ENCODE peak calls at places on chromosomes 11 and 22, in six cellular contexts. One of them, this sample, is unnamed.
A peak's percentile ranks its signal among the peaks of the same experiment; 100 is the strongest.

GRCh38 chr11:14308114-14308896 is 50.7 kb downstream of the RRAS2 start:
- DNase-seq in adrenal gland: no peak
- DNase-seq in kidney epithelial cell: no peak
- DNase-seq in fibroblast of mammary gland: peak; percentile 60
- DNase-seq in left lung: no peak
- DNase-seq in heart right ventricle: no peak
- DNase-seq in this sample: peak; percentile 20

GRCh38 chr22:41661713-41662112 is 27.0 kb downstream of the SNU13 start:
- DNase-seq in adrenal gland: no peak
- DNase-seq in kidney epithelial cell: no peak
- DNase-seq in fibroblast of mammary gland: no peak
- DNase-seq in left lung: no peak
- DNase-seq in heart right ventricle: no peak
- DNase-seq in this sample: no peak

GRCh38 chr22:25403752-25404471 is 160.6 kb upstream of the GRK3 start:
- DNase-seq in adrenal gland: no peak
- DNase-seq in kidney epithelial cell: no peak
- DNase-seq in fibroblast of mammary gland: peak; percentile 77
- DNase-seq in left lung: no peak
- DNase-seq in heart right ventricle: no peak
- DNase-seq in this sample: no peak

GRCh38 chr22:30245985-30246901 is at the start of gene LIF:
- DNase-seq in adrenal gland: no peak
- DNase-seq in kidney epithelial cell: no peak
- DNase-seq in fibroblast of mammary gland: peak; percentile 56
- DNase-seq in left lung: no peak
- DNase-seq in heart right ventricle: no peak
- DNase-seq in this sample: no peak

GRCh38 chr11:82682003-82682751 is 51.5 kb downstream of the FAM181B start:
- DNase-seq in adrenal gland: no peak
- DNase-seq in kidney epithelial cell: peak; percentile 18
- DNase-seq in fibroblast of mammary gland: peak; percentile 75
- DNase-seq in left lung: no peak
- DNase-seq in heart right ventricle: no peak
- DNase-seq in this sample: peak; percentile 52

GRCh38 chr11:36033936-36034335 is 90.1 kb downstream of the LDLRAD3 start:
- DNase-seq in adrenal gland: no peak
- DNase-seq in kidney epithelial cell: no peak
- DNase-seq in fibroblast of mammary gland: no peak
- DNase-seq in left lung: no peak
- DNase-seq in heart right ventricle: no peak
- DNase-seq in this sample: no peak

GRCh38 chr11:80096736-80097135 is 655.9 kb upstream of the TENM4 start:
- DNase-seq in adrenal gland: no peak
- DNase-seq in kidney epithelial cell: peak; percentile 92
- DNase-seq in fibroblast of mammary gland: peak; percentile 72
- DNase-seq in left lung: no peak
- DNase-seq in heart right ventricle: no peak
- DNase-seq in this sample: peak; percentile 53

GRCh38 chr22:20235453-20235991 is 32.6 kb downstream of the RTN4R start:
- DNase-seq in adrenal gland: no peak
- DNase-seq in kidney epithelial cell: no peak
- DNase-seq in fibroblast of mammary gland: no peak
- DNase-seq in left lung: no peak
- DNase-seq in heart right ventricle: no peak
- DNase-seq in this sample: no peak

GRCh38 chr11:73889019-73889418 is 12.2 kb downstream of the PAAF1 start:
- DNase-seq in adrenal gland: no peak
- DNase-seq in kidney epithelial cell: no peak
- DNase-seq in fibroblast of mammary gland: peak; percentile 71
- DNase-seq in left lung: no peak
- DNase-seq in heart right ventricle: no peak
- DNase-seq in this sample: no peak

GRCh38 chr11:124832571-124832970 is 32.4 kb upstream of the MSANTD2 start:
- DNase-seq in adrenal gland: no peak
- DNase-seq in kidney epithelial cell: peak; percentile 65
- DNase-seq in fibroblast of mammary gland: no peak
- DNase-seq in left lung: no peak
- DNase-seq in heart right ventricle: no peak
- DNase-seq in this sample: no peak

GRCh38 chr11:46293616-46294015 is 16.2 kb downstream of the CREB3L1 start:
- DNase-seq in adrenal gland: no peak
- DNase-seq in kidney epithelial cell: no peak
- DNase-seq in fibroblast of mammary gland: peak; percentile 98
- DNase-seq in left lung: no peak
- DNase-seq in heart right ventricle: no peak
- DNase-seq in this sample: peak; percentile 85

GRCh38 chr11:133705873-133706272 is 139.4 kb downstream of the SPATA19 start:
- DNase-seq in adrenal gland: no peak
- DNase-seq in kidney epithelial cell: no peak
- DNase-seq in fibroblast of mammary gland: no peak
- DNase-seq in left lung: no peak
- DNase-seq in heart right ventricle: no peak
- DNase-seq in this sample: no peak

GRCh38 chr11:134124660-134125451 is 56.0 kb downstream of the JAM3 start:
- DNase-seq in adrenal gland: peak; percentile 60
- DNase-seq in kidney epithelial cell: no peak
- DNase-seq in fibroblast of mammary gland: peak; percentile 66
- DNase-seq in left lung: peak; percentile 34
- DNase-seq in heart right ventricle: peak; percentile 71
- DNase-seq in this sample: no peak

GRCh38 chr22:17158568-17159503 is at the start of gene HDHD5:
- DNase-seq in adrenal gland: peak; percentile 92
- DNase-seq in kidney epithelial cell: peak; percentile 61
- DNase-seq in fibroblast of mammary gland: peak; percentile 75
- DNase-seq in left lung: peak; percentile 92
- DNase-seq in heart right ventricle: peak; percentile 92
- DNase-seq in this sample: no peak

GRCh38 chr11:64419818-64420485 is 61.0 kb downstream of the RPS6KA4 start:
- DNase-seq in adrenal gland: no peak
- DNase-seq in kidney epithelial cell: no peak
- DNase-seq in fibroblast of mammary gland: peak; percentile 88
- DNase-seq in left lung: no peak
- DNase-seq in heart right ventricle: no peak
- DNase-seq in this sample: no peak

GRCh38 chr22:41563051-41563711 is 2.4 kb downstream of the CSDC2 start:
- DNase-seq in adrenal gland: peak; percentile 69
- DNase-seq in kidney epithelial cell: peak; percentile 68
- DNase-seq in fibroblast of mammary gland: peak; percentile 83
- DNase-seq in left lung: no peak
- DNase-seq in heart right ventricle: no peak
- DNase-seq in this sample: peak; percentile 81

GRCh38 chr11:62273789-62274275 is 3.9 kb downstream of the SCGB2A2 start:
- DNase-seq in adrenal gland: no peak
- DNase-seq in kidney epithelial cell: no peak
- DNase-seq in fibroblast of mammary gland: no peak
- DNase-seq in left lung: no peak
- DNase-seq in heart right ventricle: no peak
- DNase-seq in this sample: no peak

GRCh38 chr11:59204736-59205135 is 8.0 kb downstream of the MPEG1 start:
- DNase-seq in adrenal gland: no peak
- DNase-seq in kidney epithelial cell: no peak
- DNase-seq in fibroblast of mammary gland: no peak
- DNase-seq in left lung: no peak
- DNase-seq in heart right ventricle: no peak
- DNase-seq in this sample: no peak

GRCh38 chr11:3642071-3642951 is 519 bp upstream of the ART5 start:
- DNase-seq in adrenal gland: peak; percentile 77
- DNase-seq in kidney epithelial cell: peak; percentile 38
- DNase-seq in fibroblast of mammary gland: peak; percentile 60
- DNase-seq in left lung: peak; percentile 82
- DNase-seq in heart right ventricle: peak; percentile 86
- DNase-seq in this sample: peak; percentile 12

GRCh38 chr11:93573184-93573583 is 30.0 kb upstream of the SMCO4 start:
- DNase-seq in adrenal gland: no peak
- DNase-seq in kidney epithelial cell: no peak
- DNase-seq in fibroblast of mammary gland: peak; percentile 5
- DNase-seq in left lung: no peak
- DNase-seq in heart right ventricle: no peak
- DNase-seq in this sample: no peak

GRCh38 chr11:975824-976223 is 50.2 kb downstream of the AP2A2 start:
- DNase-seq in adrenal gland: no peak
- DNase-seq in kidney epithelial cell: no peak
- DNase-seq in fibroblast of mammary gland: peak; percentile 39
- DNase-seq in left lung: no peak
- DNase-seq in heart right ventricle: no peak
- DNase-seq in this sample: no peak

GRCh38 chr22:43079742-43080141 is 9.4 kb downstream of the TTLL1 start:
- DNase-seq in adrenal gland: no peak
- DNase-seq in kidney epithelial cell: no peak
- DNase-seq in fibroblast of mammary gland: no peak
- DNase-seq in left lung: no peak
- DNase-seq in heart right ventricle: no peak
- DNase-seq in this sample: no peak

GRCh38 chr11:1752907-1753425 is 2.6 kb upstream of the IFITM10 start:
- DNase-seq in adrenal gland: no peak
- DNase-seq in kidney epithelial cell: no peak
- DNase-seq in fibroblast of mammary gland: no peak
- DNase-seq in left lung: peak; percentile 31
- DNase-seq in heart right ventricle: no peak
- DNase-seq in this sample: no peak

GRCh38 chr11:67572747-67573419 is 10.7 kb upstream of the GSTP1 start:
- DNase-seq in adrenal gland: peak; percentile 54
- DNase-seq in kidney epithelial cell: no peak
- DNase-seq in fibroblast of mammary gland: peak; percentile 50
- DNase-seq in left lung: peak; percentile 67
- DNase-seq in heart right ventricle: peak; percentile 34
- DNase-seq in this sample: no peak

DNA sequence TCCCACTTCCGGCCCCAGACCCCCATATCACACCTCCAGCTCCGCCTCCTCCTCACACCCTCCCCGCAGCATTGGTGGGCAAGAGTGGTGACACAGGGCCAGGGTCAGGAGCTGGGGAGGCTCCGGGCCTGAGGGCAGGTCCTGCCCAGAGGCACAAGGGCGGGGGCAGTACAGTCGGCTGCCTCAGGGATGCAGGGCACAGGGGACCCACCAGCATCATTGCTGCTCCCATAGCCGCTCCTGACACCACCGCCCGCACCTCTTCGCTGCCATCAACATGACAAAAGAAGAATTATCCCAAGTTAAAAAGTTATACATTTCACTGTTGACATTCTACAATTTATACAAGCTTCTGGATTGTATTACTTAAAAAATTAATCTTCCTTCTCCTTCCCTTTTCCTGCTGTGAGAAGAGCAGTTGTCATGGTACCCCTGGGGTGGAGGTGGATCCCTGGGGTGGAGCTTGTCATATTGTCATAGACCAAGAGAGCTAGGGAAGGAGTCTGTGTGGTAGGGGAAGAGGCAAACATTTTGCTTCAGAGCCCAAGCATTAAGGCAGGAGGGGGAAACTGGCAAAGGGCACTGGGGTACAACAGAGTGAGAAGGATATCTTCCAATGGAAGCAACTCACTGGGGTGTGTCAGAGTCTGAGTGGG is 4.1 kb downstream of the SBF2 start:
- DNase-seq in adrenal gland: no peak
- DNase-seq in kidney epithelial cell: no peak
- DNase-seq in fibroblast of mammary gland: no peak
- DNase-seq in left lung: no peak
- DNase-seq in heart right ventricle: no peak
- DNase-seq in this sample: no peak
- H3K4me3 ChIP-seq in adrenal gland: no peak overlapping the region
- H3K4me3 ChIP-seq in kidney epithelial cell: no peak overlapping the region
- H3K4me3 ChIP-seq in fibroblast of mammary gland: no peak overlapping the region
- H3K4me3 ChIP-seq in left lung: no peak overlapping the region
- H3K4me3 ChIP-seq in heart right ventricle: no peak overlapping the region
- H3K4me3 ChIP-seq in this sample: no peak overlapping the region

GRCh38 chr22:36360011-36360410 is 27.8 kb downstream of the MYH9 start:
- DNase-seq in adrenal gland: no peak
- DNase-seq in kidney epithelial cell: no peak
- DNase-seq in fibroblast of mammary gland: no peak
- DNase-seq in left lung: no peak
- DNase-seq in heart right ventricle: no peak
- DNase-seq in this sample: no peak
- H3K4me3 ChIP-seq in adrenal gland: no peak overlapping the region
- H3K4me3 ChIP-seq in kidney epithelial cell: no peak overlapping the region
- H3K4me3 ChIP-seq in fibroblast of mammary gland: no peak overlapping the region
- H3K4me3 ChIP-seq in left lung: no peak overlapping the region
- H3K4me3 ChIP-seq in heart right ventricle: no peak overlapping the region
- H3K4me3 ChIP-seq in this sample: no peak overlapping the region

DNA sequence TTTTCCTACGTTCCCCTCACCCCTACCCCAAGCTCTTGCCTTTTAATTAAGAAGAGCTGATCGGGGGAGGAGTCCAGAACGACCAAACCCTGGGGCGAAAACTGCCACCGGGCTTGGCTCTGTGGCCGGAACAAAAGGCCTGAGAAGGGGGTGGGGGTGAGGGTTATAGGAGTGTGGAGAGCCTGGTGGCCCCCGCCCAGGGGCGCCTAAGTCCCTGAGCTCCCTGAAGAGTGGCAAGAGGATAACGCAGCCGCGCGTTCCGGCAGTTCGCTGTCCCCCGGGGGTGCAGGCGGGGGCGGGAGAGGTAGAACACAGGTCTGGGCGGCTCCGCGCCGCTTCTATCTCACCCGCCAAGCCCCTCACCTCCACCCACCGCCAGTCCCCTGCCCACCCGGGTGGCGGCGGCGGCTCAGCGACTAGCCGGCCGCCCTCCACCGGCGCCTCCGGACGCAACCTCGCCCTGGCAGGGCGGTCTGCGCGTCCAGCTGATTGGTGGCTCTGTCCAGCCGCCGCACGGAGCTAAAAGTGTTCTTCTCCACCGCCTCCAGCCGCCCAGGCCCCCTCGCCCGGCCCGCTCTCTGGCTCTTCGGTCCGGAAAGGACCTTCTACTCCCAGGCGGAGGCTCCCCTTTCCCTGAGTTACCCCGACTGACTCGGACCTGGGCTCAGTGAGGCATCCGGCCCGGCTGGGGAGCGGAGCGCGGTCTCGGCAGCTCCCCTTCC is 18.8 kb upstream of the BDNF start:
- DNase-seq in adrenal gland: peak; percentile 45
- DNase-seq in kidney epithelial cell: no peak
- DNase-seq in fibroblast of mammary gland: no peak
- DNase-seq in left lung: no peak
- DNase-seq in heart right ventricle: peak; percentile 32
- DNase-seq in this sample: no peak
- H3K4me3 ChIP-seq in adrenal gland: no peak overlapping the region
- H3K4me3 ChIP-seq in kidney epithelial cell: peak overlapping the region; percentile 62
- H3K4me3 ChIP-seq in fibroblast of mammary gland: peak overlapping the region; percentile 41
- H3K4me3 ChIP-seq in left lung: peak overlapping the region; percentile 9
- H3K4me3 ChIP-seq in heart right ventricle: peak overlapping the region; percentile 59
- H3K4me3 ChIP-seq in this sample: peak overlapping the region; percentile 60

DNA sequence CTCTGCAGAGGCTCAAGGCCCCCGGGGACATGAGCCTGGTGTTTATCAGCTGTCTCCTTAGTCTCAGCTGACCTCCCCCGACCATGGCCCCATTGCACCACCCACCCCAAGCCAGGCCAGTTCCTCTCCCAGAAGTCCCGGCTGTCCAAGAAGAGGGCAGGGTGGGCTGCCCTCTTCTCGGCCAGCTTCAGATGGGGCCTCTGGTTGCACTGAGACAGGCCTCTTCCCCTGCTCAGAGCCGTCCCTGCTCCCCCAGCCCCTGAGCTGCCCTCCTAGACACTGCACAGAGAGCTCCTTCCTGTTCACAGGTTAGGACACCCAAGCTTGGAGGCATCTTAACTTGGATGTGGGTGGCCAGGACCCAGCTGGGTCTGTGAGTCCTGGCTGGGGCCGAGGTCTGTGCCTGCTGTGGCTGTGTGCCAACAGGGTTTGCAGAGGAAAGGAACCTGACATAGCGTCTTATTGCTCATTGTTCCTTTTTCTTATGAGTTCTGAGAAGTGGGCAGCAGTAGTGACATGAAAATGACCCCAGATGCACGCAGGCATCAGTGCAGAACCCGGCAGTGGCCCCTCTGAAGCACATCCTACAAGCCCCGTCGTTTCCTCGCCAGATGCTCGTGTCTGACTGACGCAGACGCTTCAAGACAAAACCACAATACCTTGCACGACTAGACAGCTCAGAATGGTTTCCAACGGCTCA is 5.5 kb downstream of the TRABD start:
- DNase-seq in adrenal gland: no peak
- DNase-seq in kidney epithelial cell: no peak
- DNase-seq in fibroblast of mammary gland: no peak
- DNase-seq in left lung: peak; percentile 79
- DNase-seq in heart right ventricle: peak; percentile 33
- DNase-seq in this sample: no peak
- H3K4me3 ChIP-seq in adrenal gland: no peak overlapping the region
- H3K4me3 ChIP-seq in kidney epithelial cell: peak overlapping the region; percentile 32
- H3K4me3 ChIP-seq in fibroblast of mammary gland: no peak overlapping the region
- H3K4me3 ChIP-seq in left lung: peak overlapping the region; percentile 25
- H3K4me3 ChIP-seq in heart right ventricle: peak overlapping the region; percentile 56
- H3K4me3 ChIP-seq in this sample: peak overlapping the region; percentile 24

This sample was measured in HFF-Myc.